ENCODE peak calls at places on chromosome 18, in four cellular contexts. Y is SK-N-SH, M is H1, Q is K562. I is an unnamed sample.

GRCh38 chr18:9417081-9417841 is 58.1 kb upstream of the RALBP1 start:
- DNase-seq in M (no peak), Y (no peak), Q (no peak), I (no peak)

GRCh38 chr18:29501952-29502351 is 1325.0 kb upstream of the CDH2 start:
- DNase-seq in Q (no peak), Y (no peak), M (no peak), I (no peak)

GRCh38 chr18:57627488-57627887 is 5.9 kb upstream of the NARS1 start:
- DNase-seq in Q (no peak), Y (no peak), M (no peak), I (no peak)

GRCh38 chr18:31659574-31660149 is 24.7 kb downstream of the B4GALT6 start:
- DNase-seq in Y (no peak), M (no peak), Q (no peak), I (no peak)

GRCh38 chr18:7945882-7946281 is 378.8 kb downstream of the PTPRM start:
- DNase-seq in Y (no peak), M (no peak), Q (no peak), I (no peak)

GRCh38 chr18:65523461-65523860 is 227.4 kb upstream of the CDH7 start:
- DNase-seq in M (peak; percentile 21), Q (no peak), Y (no peak), I (no peak)

GRCh38 chr18:47246027-47246971 is 5.2 kb downstream of the SKOR2 start:
- DNase-seq in M (no peak), Q (no peak), Y (no peak), I (no peak)

GRCh38 chr18:3966985-3967856 is 487.9 kb downstream of the DLGAP1 start:
- DNase-seq in Y (no peak), M (no peak), Q (no peak), I (no peak)

GRCh38 chr18:23276456-23276855 is 141.2 kb downstream of the CABLES1 start:
- DNase-seq in Q (no peak), Y (no peak), M (no peak), I (no peak)

GRCh38 chr18:56770097-56770496 is 118.9 kb downstream of the WDR7 start:
- DNase-seq in M (no peak), Y (no peak), Q (no peak), I (no peak)

GRCh38 chr18:3350566-3351527 is 88.9 kb downstream of the MYL12B start:
- DNase-seq in Y (no peak), Q (no peak), M (no peak), I (no peak)

DNA sequence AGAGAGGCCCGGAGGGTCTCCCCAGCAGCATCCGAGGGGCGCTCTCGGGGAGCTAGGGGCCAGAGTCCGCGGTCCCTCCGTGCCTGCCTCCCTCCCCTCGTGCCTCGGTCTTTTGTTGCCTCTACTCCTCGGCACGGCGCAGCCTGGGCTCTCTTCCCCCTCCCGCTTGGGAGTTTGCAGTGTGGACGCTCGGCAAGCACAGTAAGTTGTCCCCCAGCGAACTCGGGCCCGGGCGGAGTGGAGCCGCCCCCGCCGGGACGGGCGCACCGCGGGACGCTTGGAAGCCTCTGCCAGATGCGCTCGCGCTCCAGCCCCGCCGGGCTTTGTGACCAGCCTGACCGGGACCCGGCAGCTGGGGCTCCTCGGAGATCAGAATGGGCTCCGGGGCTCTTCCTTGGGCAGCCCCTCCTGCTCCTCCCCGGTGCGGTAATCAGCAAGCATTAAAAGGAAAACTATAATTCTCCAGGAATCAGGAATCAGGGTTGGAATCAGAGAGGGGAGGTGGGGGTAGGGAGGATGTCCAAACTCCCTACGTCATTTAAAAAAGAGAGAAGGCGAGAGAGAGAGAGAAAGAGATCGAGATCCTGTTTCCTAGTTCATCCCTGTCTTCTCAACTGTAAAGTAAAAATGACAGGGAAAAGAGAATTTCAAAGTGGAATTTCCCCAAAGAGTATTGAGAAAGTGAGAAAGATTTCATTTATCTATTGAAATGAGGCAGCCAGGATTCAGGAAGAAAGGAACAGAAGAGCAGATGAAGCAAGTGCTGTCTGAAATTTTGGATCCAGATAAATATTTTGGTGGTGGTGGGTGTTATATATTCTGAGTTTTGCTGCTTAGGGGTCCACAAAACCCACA is 791 bp upstream of the TMEM200C start:
- DNase-seq in Q (no peak), Y (peak; percentile 72), M (no peak), I (no peak)
- TF ChIP-seq NRF1 in Q (no peak), Y (no peak), M (no peak), I (no peak)

GRCh38 chr18:48634975-48635374 is 96.1 kb downstream of the CTIF start:
- DNase-seq in Y (no peak), Q (no peak), M (no peak), I (no peak)

GRCh38 chr18:48632676-48633257 is 93.9 kb downstream of the CTIF start:
- DNase-seq in M (no peak), Y (no peak), Q (no peak), I (no peak)

GRCh38 chr18:48636436-48636835 is 97.6 kb downstream of the CTIF start:
- DNase-seq in Y (no peak), Q (no peak), M (no peak), I (no peak)

GRCh38 chr18:48635806-48636205 is 97.0 kb downstream of the CTIF start:
- DNase-seq in M (no peak), Y (no peak), Q (no peak), I (no peak)

DNA sequence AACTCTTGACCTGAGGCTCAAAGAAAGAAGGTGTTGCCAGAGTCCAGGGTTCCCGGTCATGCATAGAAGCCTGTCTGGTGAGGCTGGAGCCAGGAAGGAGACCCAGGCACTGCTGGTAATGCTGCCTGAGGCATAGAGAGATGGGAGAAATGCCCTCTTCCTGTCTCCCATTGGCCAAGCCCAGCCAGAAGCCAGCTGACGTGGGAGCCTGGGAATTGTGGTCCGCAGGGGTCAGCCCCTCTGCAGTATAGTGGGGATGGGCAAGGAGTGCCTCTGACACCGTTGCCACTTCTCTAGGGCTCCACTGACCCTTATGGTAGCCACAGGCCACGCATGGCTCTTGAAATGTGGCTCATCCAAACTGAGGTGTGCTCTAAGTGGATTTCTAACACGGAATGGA is 95.7 kb downstream of the CTIF start:
- DNase-seq in M (no peak), Q (no peak), Y (no peak), I (no peak)
- TF ChIP-seq NRF1 in M (no peak), Q (no peak), Y (no peak), I (no peak)

GRCh38 chr18:49447810-49448745 is 12.4 kb downstream of the DYM start:
- DNase-seq in Q (peak; percentile 9), Y (peak; percentile 22), M (no peak), I (no peak)
- TF ChIP-seq NRF1 in Q (no peak), Y (no peak), M (no peak), I (no peak)

GRCh38 chr18:79361766-79362522 is 33.8 kb upstream of the NFATC1 start:
- DNase-seq in Y (no peak), M (no peak), Q (no peak), I (no peak)
- TF ChIP-seq NRF1 in Y (no peak), M (no peak), Q (no peak), I (no peak)

DNA sequence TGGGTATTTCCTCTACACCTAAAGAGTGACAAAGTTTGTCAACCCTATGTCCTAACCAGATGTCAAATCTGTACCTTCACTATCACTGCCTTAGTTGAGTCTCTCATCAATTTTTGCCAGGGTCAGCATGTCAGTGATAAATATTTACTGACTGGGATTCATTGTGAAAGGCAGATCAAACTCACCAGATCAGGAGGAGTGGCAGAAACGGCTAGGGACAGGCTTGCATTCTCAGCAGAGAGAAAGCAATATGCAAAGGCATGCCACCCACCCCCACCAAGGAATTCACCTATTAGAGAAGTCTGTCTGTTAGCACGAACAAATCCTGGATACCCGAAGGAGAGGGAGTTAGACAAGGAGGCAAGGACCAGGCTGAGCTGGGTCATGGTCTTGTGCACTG is 62.6 kb downstream of the PTPN2 start:
- DNase-seq in Q (no peak), Y (no peak), M (no peak), I (no peak)
- TF ChIP-seq NRF1 in Q (no peak), Y (no peak), M (no peak), I (no peak)

DNA sequence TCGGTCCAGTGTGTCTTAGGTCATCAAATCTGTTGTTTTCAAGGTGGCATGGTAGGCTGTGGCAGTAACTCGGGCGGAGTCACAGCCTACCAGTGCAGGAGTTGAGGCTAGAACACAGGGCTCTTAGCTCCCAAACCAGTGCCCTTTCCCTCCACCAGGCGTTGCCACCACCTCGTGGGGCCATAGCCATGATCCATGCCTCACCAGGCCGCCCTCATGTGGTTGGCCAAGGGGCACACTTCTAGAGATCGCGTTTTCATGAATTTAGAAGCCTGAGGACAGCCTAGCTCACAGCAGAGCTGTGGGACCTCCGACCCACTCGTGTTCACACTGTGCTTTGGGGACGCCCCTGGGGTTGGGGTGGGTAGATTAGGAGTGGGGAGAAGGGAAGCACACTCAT is 10.6 kb downstream of the SEC11C start:
- DNase-seq in Q (no peak), M (no peak), Y (no peak), I (no peak)
- TF ChIP-seq NRF1 in Q (no peak), M (no peak), Y (no peak), I (no peak)

GRCh38 chr18:34321075-34321474 is 96.4 kb upstream of the NOL4 start:
- DNase-seq in M (no peak), Q (no peak), Y (no peak), I (peak; percentile 37)
- TF ChIP-seq NRF1 in M (no peak), Q (no peak), Y (no peak), I (no peak)

GRCh38 chr18:42341423-42341822 is 386.4 kb downstream of the PIK3C3 start:
- DNase-seq in Y (no peak), Q (no peak), M (no peak), I (no peak)
- TF ChIP-seq NRF1 in Y (no peak), Q (no peak), M (no peak), I (no peak)

DNA sequence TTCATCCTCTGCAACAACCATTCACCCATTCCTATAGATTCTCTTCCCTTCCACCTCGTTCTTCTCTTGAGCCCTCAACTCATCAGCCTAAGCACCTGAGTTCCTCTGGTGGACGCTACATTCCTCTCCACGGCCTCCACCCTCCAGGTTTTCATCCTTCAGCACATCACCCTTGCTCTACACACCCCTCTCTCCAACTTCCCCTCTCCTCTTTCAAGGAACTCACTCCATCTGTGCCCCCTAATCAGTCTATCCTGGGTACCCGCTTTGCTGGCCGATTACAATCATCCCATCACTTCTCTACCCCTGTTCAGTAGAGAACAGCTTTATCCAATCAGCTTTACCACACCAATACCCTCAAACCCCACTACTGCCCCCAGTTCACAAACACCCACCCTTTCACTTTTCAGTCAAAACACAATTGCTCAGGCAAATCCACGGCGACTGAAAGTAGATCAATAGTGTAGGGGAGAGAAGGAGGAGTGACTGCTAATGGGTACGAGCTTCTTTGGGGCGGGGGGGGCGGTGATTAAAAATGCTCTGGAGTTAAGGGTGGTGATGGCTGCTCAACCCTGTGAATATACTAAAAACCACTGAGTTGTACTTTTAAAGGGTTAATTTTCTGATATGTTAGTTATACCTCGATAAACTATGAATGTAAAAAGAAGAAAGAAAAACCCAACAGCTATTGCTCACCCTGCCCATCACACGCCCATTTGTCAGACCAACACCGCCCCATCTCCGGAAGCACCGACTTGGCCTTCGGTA is 857 bp downstream of the DYM start:
- DNase-seq in M (no peak), Y (peak; percentile 33), Q (peak; percentile 10), I (no peak)
- TF ChIP-seq NRF1 in M (no peak), Y (no peak), Q (no peak), I (no peak)